ENCODE peak calls at places on chromosomes 7 and 10, in four cellular contexts. One of them, this sample, is unnamed.

GRCh38 chr10:14219411-14219810 is 111.3 kb downstream of the FRMD4A start:
- DNase-seq in CD8-positive, alpha-beta T cell: no peak
- DNase-seq in HFF-Myc: no peak
- DNase-seq in nephron progenitor cell: no peak
- DNase-seq in this sample: no peak

GRCh38 chr10:4131407-4132215 is 346.6 kb upstream of the KLF6 start:
- DNase-seq in nephron progenitor cell: no peak
- DNase-seq in HFF-Myc: peak; percentile 78
- DNase-seq in CD8-positive, alpha-beta T cell: no peak
- DNase-seq in this sample: peak; percentile 72

GRCh38 chr7:30915751-30916150 is 4.1 kb downstream of the AQP1 start:
- DNase-seq in CD8-positive, alpha-beta T cell: no peak
- DNase-seq in nephron progenitor cell: no peak
- DNase-seq in HFF-Myc: no peak
- DNase-seq in this sample: no peak

GRCh38 chr10:44153901-44154670 is 230.8 kb downstream of the CXCL12 start:
- DNase-seq in HFF-Myc: no peak
- DNase-seq in nephron progenitor cell: no peak
- DNase-seq in CD8-positive, alpha-beta T cell: no peak
- DNase-seq in this sample: no peak

GRCh38 chr7:35729061-35729783 is 34.3 kb upstream of the HERPUD2 start:
- DNase-seq in CD8-positive, alpha-beta T cell: peak; percentile 26
- DNase-seq in HFF-Myc: no peak
- DNase-seq in nephron progenitor cell: no peak
- DNase-seq in this sample: peak; percentile 77

GRCh38 chr10:46538155-46538554 is 18.3 kb downstream of the GPRIN2 start:
- DNase-seq in CD8-positive, alpha-beta T cell: no peak
- DNase-seq in HFF-Myc: no peak
- DNase-seq in nephron progenitor cell: no peak
- DNase-seq in this sample: no peak

GRCh38 chr10:81875680-81876252 is 772 bp downstream of the NRG3 start:
- DNase-seq in HFF-Myc: no peak
- DNase-seq in CD8-positive, alpha-beta T cell: no peak
- DNase-seq in nephron progenitor cell: peak; percentile 23
- DNase-seq in this sample: no peak

GRCh38 chr7:34748244-34749039 is 90.4 kb downstream of the NPSR1 start:
- DNase-seq in nephron progenitor cell: no peak
- DNase-seq in CD8-positive, alpha-beta T cell: no peak
- DNase-seq in HFF-Myc: peak; percentile 79
- DNase-seq in this sample: no peak

GRCh38 chr7:116443101-116443523 is 56.4 kb upstream of the CAV2 start:
- DNase-seq in CD8-positive, alpha-beta T cell: no peak
- DNase-seq in nephron progenitor cell: no peak
- DNase-seq in HFF-Myc: peak; percentile 96
- DNase-seq in this sample: no peak

GRCh38 chr7:102273749-102274712 is 12.6 kb upstream of the SH2B2 start:
- DNase-seq in CD8-positive, alpha-beta T cell: no peak
- DNase-seq in HFF-Myc: peak; percentile 30
- DNase-seq in nephron progenitor cell: no peak
- DNase-seq in this sample: no peak

GRCh38 chr10:114256822-114257221 is 17.8 kb downstream of the VWA2 start:
- DNase-seq in CD8-positive, alpha-beta T cell: no peak
- DNase-seq in HFF-Myc: peak; percentile 51
- DNase-seq in nephron progenitor cell: no peak
- DNase-seq in this sample: no peak

GRCh38 chr7:22488643-22489462 is 11.1 kb downstream of the STEAP1B start:
- DNase-seq in CD8-positive, alpha-beta T cell: peak; percentile 35
- DNase-seq in HFF-Myc: peak; percentile 57
- DNase-seq in nephron progenitor cell: peak; percentile 81
- DNase-seq in this sample: peak; percentile 42

GRCh38 chr7:141551080-141551772 is at the start of gene AGK:
- DNase-seq in nephron progenitor cell: peak; percentile 87
- DNase-seq in HFF-Myc: peak; percentile 31
- DNase-seq in CD8-positive, alpha-beta T cell: peak; percentile 62
- DNase-seq in this sample: peak; percentile 56

GRCh38 chr10:133357293-133358151 is at the start of gene FUOM:
- DNase-seq in nephron progenitor cell: peak; percentile 77
- DNase-seq in HFF-Myc: no peak
- DNase-seq in CD8-positive, alpha-beta T cell: peak; percentile 54
- DNase-seq in this sample: peak; percentile 74

GRCh38 chr7:152363798-152364197 is 72.0 kb downstream of the KMT2C start:
- DNase-seq in CD8-positive, alpha-beta T cell: no peak
- DNase-seq in nephron progenitor cell: no peak
- DNase-seq in HFF-Myc: no peak
- DNase-seq in this sample: no peak

GRCh38 chr10:13536674-13537366 is 8.0 kb upstream of the BEND7 start:
- DNase-seq in CD8-positive, alpha-beta T cell: no peak
- DNase-seq in HFF-Myc: no peak
- DNase-seq in nephron progenitor cell: peak; percentile 72
- DNase-seq in this sample: no peak

GRCh38 chr7:29921404-29922010 is 68.1 kb downstream of the SCRN1 start:
- DNase-seq in HFF-Myc: peak; percentile 49
- DNase-seq in nephron progenitor cell: peak; percentile 57
- DNase-seq in CD8-positive, alpha-beta T cell: no peak
- DNase-seq in this sample: peak; percentile 33

GRCh38 chr7:43646603-43647313 is 63.9 kb downstream of the STK17A start:
- DNase-seq in nephron progenitor cell: no peak
- DNase-seq in HFF-Myc: no peak
- DNase-seq in CD8-positive, alpha-beta T cell: no peak
- DNase-seq in this sample: no peak

GRCh38 chr7:70766694-70767093 is 365.2 kb upstream of the GALNT17 start:
- DNase-seq in nephron progenitor cell: no peak
- DNase-seq in CD8-positive, alpha-beta T cell: no peak
- DNase-seq in HFF-Myc: no peak
- DNase-seq in this sample: no peak

GRCh38 chr10:91006001-91006751 is 85.3 kb upstream of the ANKRD1 start:
- DNase-seq in CD8-positive, alpha-beta T cell: peak; percentile 39
- DNase-seq in nephron progenitor cell: peak; percentile 62
- DNase-seq in HFF-Myc: peak; percentile 59
- DNase-seq in this sample: peak; percentile 52

GRCh38 chr7:73725703-73726466 is 6.4 kb upstream of the STX1A start:
- DNase-seq in CD8-positive, alpha-beta T cell: peak; percentile 95
- DNase-seq in HFF-Myc: peak; percentile 48
- DNase-seq in nephron progenitor cell: peak; percentile 98
- DNase-seq in this sample: peak; percentile 77

GRCh38 chr7:121831320-121831719 is 41.6 kb upstream of the PTPRZ1 start:
- DNase-seq in HFF-Myc: no peak
- DNase-seq in nephron progenitor cell: no peak
- DNase-seq in CD8-positive, alpha-beta T cell: no peak
- DNase-seq in this sample: no peak

GRCh38 chr7:47453093-47454056 is 128.5 kb downstream of the TNS3 start:
- DNase-seq in nephron progenitor cell: no peak
- DNase-seq in CD8-positive, alpha-beta T cell: no peak
- DNase-seq in HFF-Myc: peak; percentile 76
- DNase-seq in this sample: no peak

GRCh38 chr10:100656479-100656878 is 88.9 kb upstream of the PAX2 start:
- DNase-seq in CD8-positive, alpha-beta T cell: no peak
- DNase-seq in HFF-Myc: no peak
- DNase-seq in nephron progenitor cell: peak; percentile 71
- DNase-seq in this sample: no peak

GRCh38 chr7:128425851-128426250 is 16.1 kb upstream of the IMPDH1 start:
- DNase-seq in HFF-Myc: no peak
- DNase-seq in CD8-positive, alpha-beta T cell: peak; percentile 76
- DNase-seq in nephron progenitor cell: peak; percentile 85
- DNase-seq in this sample: peak; percentile 81

GRCh38 chr10:70702193-70702763 is 30.0 kb downstream of the ADAMTS14 start:
- DNase-seq in CD8-positive, alpha-beta T cell: no peak
- DNase-seq in nephron progenitor cell: no peak
- DNase-seq in HFF-Myc: no peak
- DNase-seq in this sample: no peak

GRCh38 chr7:81499262-81500116 is 270.4 kb downstream of the HGF start:
- DNase-seq in CD8-positive, alpha-beta T cell: no peak
- DNase-seq in HFF-Myc: peak; percentile 91
- DNase-seq in nephron progenitor cell: peak; percentile 17
- DNase-seq in this sample: no peak

GRCh38 chr10:61397175-61397986 is 55.8 kb downstream of the TMEM26 start:
- DNase-seq in nephron progenitor cell: no peak
- DNase-seq in CD8-positive, alpha-beta T cell: no peak
- DNase-seq in HFF-Myc: no peak
- DNase-seq in this sample: no peak

GRCh38 chr7:24907311-24907886 is 72.6 kb downstream of the OSBPL3 start:
- DNase-seq in CD8-positive, alpha-beta T cell: no peak
- DNase-seq in nephron progenitor cell: no peak
- DNase-seq in HFF-Myc: no peak
- DNase-seq in this sample: no peak

GRCh38 chr7:116628971-116629586 is 42.9 kb upstream of the MET start:
- DNase-seq in CD8-positive, alpha-beta T cell: no peak
- DNase-seq in nephron progenitor cell: no peak
- DNase-seq in HFF-Myc: no peak
- DNase-seq in this sample: no peak

GRCh38 chr7:20684581-20684980 is 69.1 kb downstream of the ABCB5 start:
- DNase-seq in HFF-Myc: no peak
- DNase-seq in nephron progenitor cell: no peak
- DNase-seq in CD8-positive, alpha-beta T cell: no peak
- DNase-seq in this sample: no peak

GRCh38 chr7:69682518-69682917 is 84.2 kb downstream of the AUTS2 start:
- DNase-seq in nephron progenitor cell: no peak
- DNase-seq in HFF-Myc: no peak
- DNase-seq in CD8-positive, alpha-beta T cell: no peak
- DNase-seq in this sample: no peak

GRCh38 chr7:94578615-94579014 is 69.0 kb downstream of the CASD1 start:
- DNase-seq in HFF-Myc: no peak
- DNase-seq in nephron progenitor cell: no peak
- DNase-seq in CD8-positive, alpha-beta T cell: no peak
- DNase-seq in this sample: no peak

GRCh38 chr7:137579913-137580640 is 236.5 kb upstream of the PTN start:
- DNase-seq in HFF-Myc: peak; percentile 32
- DNase-seq in nephron progenitor cell: no peak
- DNase-seq in CD8-positive, alpha-beta T cell: no peak
- DNase-seq in this sample: no peak

GRCh38 chr10:103442031-103442461 is 10.1 kb downstream of the CALHM2 start:
- DNase-seq in CD8-positive, alpha-beta T cell: no peak
- DNase-seq in nephron progenitor cell: no peak
- DNase-seq in HFF-Myc: no peak
- DNase-seq in this sample: no peak

GRCh38 chr10:19209319-19209718 is 160.7 kb downstream of the MALRD1 start:
- DNase-seq in nephron progenitor cell: no peak
- DNase-seq in CD8-positive, alpha-beta T cell: no peak
- DNase-seq in HFF-Myc: peak; percentile 2
- DNase-seq in this sample: no peak

This sample was measured in CD8-positive, alpha-beta memory T cell.